ENCODE peak calls at places on chromosomes 4 and X, in five cellular contexts. One of them, this sample, is unnamed.

GRCh38 chrX:24838624-24839023 is 144.9 kb downstream of the POLA1 start:
- DNase-seq in central memory CD4-positive, alpha-beta T cell: peak; percentile 5
- DNase-seq in mucosa of gallbladder: no peak
- DNase-seq in pancreas: no peak
- DNase-seq in H7: peak; percentile 4
- DNase-seq in this sample: no peak

GRCh38 chrX:132737743-132738142 is 220.7 kb downstream of the HS6ST2 start:
- DNase-seq in central memory CD4-positive, alpha-beta T cell: peak; percentile 11
- DNase-seq in mucosa of gallbladder: no peak
- DNase-seq in pancreas: no peak
- DNase-seq in H7: no peak
- DNase-seq in this sample: no peak

GRCh38 chr4:113293043-113293560 is 243.6 kb downstream of the ANK2 start:
- DNase-seq in central memory CD4-positive, alpha-beta T cell: no peak
- DNase-seq in mucosa of gallbladder: no peak
- DNase-seq in pancreas: no peak
- DNase-seq in H7: no peak
- DNase-seq in this sample: no peak

GRCh38 chr4:121951570-121952110 is at the start of gene TRPC3:
- DNase-seq in central memory CD4-positive, alpha-beta T cell: peak; percentile 10
- DNase-seq in mucosa of gallbladder: no peak
- DNase-seq in pancreas: no peak
- DNase-seq in H7: no peak
- DNase-seq in this sample: peak; percentile 17

GRCh38 chr4:185405296-185405999 is 8.8 kb downstream of the ANKRD37 start:
- DNase-seq in central memory CD4-positive, alpha-beta T cell: no peak
- DNase-seq in mucosa of gallbladder: no peak
- DNase-seq in pancreas: no peak
- DNase-seq in H7: no peak
- DNase-seq in this sample: no peak

GRCh38 chrX:119573840-119574393 is 446 bp upstream of the UBE2A start:
- DNase-seq in central memory CD4-positive, alpha-beta T cell: no peak
- DNase-seq in mucosa of gallbladder: peak; percentile 13
- DNase-seq in pancreas: peak; percentile 21
- DNase-seq in H7: peak; percentile 51
- DNase-seq in this sample: no peak

GRCh38 chr4:148649669-148650331 is 207.6 kb upstream of the NR3C2 start:
- DNase-seq in central memory CD4-positive, alpha-beta T cell: no peak
- DNase-seq in mucosa of gallbladder: no peak
- DNase-seq in pancreas: no peak
- DNase-seq in H7: no peak
- DNase-seq in this sample: no peak

GRCh38 chr4:163693776-163694175 is 199.3 kb downstream of the TMA16 start:
- DNase-seq in central memory CD4-positive, alpha-beta T cell: no peak
- DNase-seq in mucosa of gallbladder: no peak
- DNase-seq in pancreas: no peak
- DNase-seq in H7: no peak
- DNase-seq in this sample: no peak

GRCh38 chr4:184417802-184418511 is 56.4 kb downstream of the IRF2 start:
- DNase-seq in central memory CD4-positive, alpha-beta T cell: peak; percentile 27
- DNase-seq in mucosa of gallbladder: no peak
- DNase-seq in pancreas: no peak
- DNase-seq in H7: no peak
- DNase-seq in this sample: no peak

GRCh38 chrX:107773206-107773605 is 2.4 kb downstream of the TSC22D3 start:
- DNase-seq in central memory CD4-positive, alpha-beta T cell: no peak
- DNase-seq in mucosa of gallbladder: no peak
- DNase-seq in pancreas: peak; percentile 11
- DNase-seq in H7: peak; percentile 57
- DNase-seq in this sample: no peak

GRCh38 chr4:105140684-105141490 is 5.8 kb upstream of the TET2 start:
- DNase-seq in central memory CD4-positive, alpha-beta T cell: peak; percentile 48
- DNase-seq in mucosa of gallbladder: no peak
- DNase-seq in pancreas: peak; percentile 6
- DNase-seq in H7: peak; percentile 40
- DNase-seq in this sample: peak; percentile 18

GRCh38 chr4:7201351-7202305 is 9.3 kb downstream of the SORCS2 start:
- DNase-seq in central memory CD4-positive, alpha-beta T cell: no peak
- DNase-seq in mucosa of gallbladder: no peak
- DNase-seq in pancreas: no peak
- DNase-seq in H7: no peak
- DNase-seq in this sample: no peak

GRCh38 chr4:8528713-8529112 is 51.5 kb upstream of the GPR78 start:
- DNase-seq in central memory CD4-positive, alpha-beta T cell: no peak
- DNase-seq in mucosa of gallbladder: no peak
- DNase-seq in pancreas: no peak
- DNase-seq in H7: no peak
- DNase-seq in this sample: no peak

GRCh38 chr4:174579421-174579820 is 57.1 kb upstream of the HPGD start:
- DNase-seq in central memory CD4-positive, alpha-beta T cell: no peak
- DNase-seq in mucosa of gallbladder: no peak
- DNase-seq in pancreas: no peak
- DNase-seq in H7: no peak
- DNase-seq in this sample: no peak

GRCh38 chr4:1260418-1261106 is 11.6 kb upstream of the CTBP1 start:
- DNase-seq in central memory CD4-positive, alpha-beta T cell: no peak
- DNase-seq in mucosa of gallbladder: no peak
- DNase-seq in pancreas: no peak
- DNase-seq in H7: no peak
- DNase-seq in this sample: no peak

GRCh38 chrX:39814391-39814790 is 283.4 kb downstream of the BCOR start:
- DNase-seq in central memory CD4-positive, alpha-beta T cell: peak; percentile 37
- DNase-seq in mucosa of gallbladder: no peak
- DNase-seq in pancreas: no peak
- DNase-seq in H7: peak; percentile 62
- DNase-seq in this sample: peak; percentile 27

GRCh38 chr4:63528592-63528991 is 880.7 kb downstream of the TECRL start:
- DNase-seq in central memory CD4-positive, alpha-beta T cell: no peak
- DNase-seq in mucosa of gallbladder: no peak
- DNase-seq in pancreas: no peak
- DNase-seq in H7: peak; percentile 3
- DNase-seq in this sample: no peak